ENCODE peak calls at places on chromosome 14, in five cellular contexts. P is 8988T, C is iris pigment epithelial cell, L is NCI-H1436, W is LoVo. V is an unnamed sample.

GRCh38 chr14:87121716-87122115 is 871.3 kb downstream of the GALC start:
- DNase-seq in P (no peak), C (no peak), L (no peak), W (no peak), V (no peak)

GRCh38 chr14:77657244-77657643 is 40.8 kb upstream of the SPTLC2 start:
- DNase-seq in P (no peak), C (no peak), L (no peak), W (no peak), V (no peak)

GRCh38 chr14:59305836-59306555 is 117.5 kb downstream of the DAAM1 start:
- DNase-seq in P (no peak), C (peak), L (no peak), W (no peak), V (no peak)

GRCh38 chr14:72613196-72613974 is 280.5 kb downstream of the DPF3 start:
- DNase-seq in P (no peak), C (peak), L (no peak), W (no peak), V (no peak)

GRCh38 chr14:73729556-73730265 is 15.5 kb upstream of the PNMA1 start:
- DNase-seq in P (no peak), C (no peak), L (no peak), W (no peak), V (no peak)

GRCh38 chr14:103848720-103849077 is 1.3 kb upstream of the PPP1R13B start:
- DNase-seq in P (no peak), C (no peak), L (no peak), W (no peak), V (no peak)

GRCh38 chr14:97709552-97709951 is 912.4 kb downstream of the VRK1 start:
- DNase-seq in P (no peak), C (no peak), L (no peak), W (no peak), V (no peak)

GRCh38 chr14:54606178-54606577 is 39.2 kb downstream of the SAMD4A start:
- DNase-seq in P (no peak), C (no peak), L (no peak), W (no peak), V (no peak)

GRCh38 chr14:76768201-76768656 is 7.0 kb downstream of the VASH1 start:
- DNase-seq in P (no peak), C (peak), L (peak), W (no peak), V (peak)

GRCh38 chr14:103401223-103402214 is 16.3 kb downstream of the MARK3 start:
- DNase-seq in P (no peak), C (peak), L (no peak), W (no peak), V (no peak)